ENCODE peak calls at places on chromosome 14, in six cellular contexts. V, G, E, X, D and Z are unnamed samples.
A peak's percentile ranks its signal among the peaks of the same experiment; 100 is the strongest.

GRCh38 chr14:55451398-55451797 is 11.0 kb upstream of the TBPL2 start:
- DNase-seq in X (peak; percentile 20), V (no peak), G (peak; percentile 47), E (no peak), D (no peak), Z (no peak)

GRCh38 chr14:44149597-44149996 is 357.5 kb downstream of the FSCB start:
- DNase-seq in D (peak; percentile 32), E (no peak), V (no peak), X (peak; percentile 17), G (peak; percentile 22), Z (peak; percentile 0)

GRCh38 chr14:70114621-70115156 is 74.1 kb downstream of the SLC8A3 start:
- DNase-seq in G (no peak), V (no peak), X (no peak), E (no peak), D (no peak), Z (no peak)

GRCh38 chr14:24095196-24096068 is 1.3 kb downstream of the PCK2 start:
- DNase-seq in E (peak; percentile 75), G (peak; percentile 46), V (no peak), X (no peak), D (no peak), Z (peak; percentile 96)

GRCh38 chr14:41986726-41987125 is 380.1 kb downstream of the LRFN5 start:
- DNase-seq in V (no peak), X (peak; percentile 58), D (no peak), E (no peak), G (peak; percentile 18), Z (no peak)

GRCh38 chr14:45785240-45785639 is 532.2 kb upstream of the MIS18BP1 start:
- DNase-seq in V (no peak), E (no peak), D (no peak), X (peak; percentile 97), G (no peak), Z (no peak)

GRCh38 chr14:99025418-99025817 is 246.6 kb downstream of the BCL11B start:
- DNase-seq in V (no peak), E (no peak), D (no peak), X (no peak), G (no peak), Z (no peak)

GRCh38 chr14:71651228-71651627 is 281.0 kb upstream of the RGS6 start:
- DNase-seq in D (no peak), G (peak; percentile 95), X (peak; percentile 37), V (no peak), E (no peak), Z (no peak)

GRCh38 chr14:24679248-24680085 is 45.5 kb upstream of the GZMB start:
- DNase-seq in D (no peak), E (no peak), X (no peak), G (no peak), V (no peak), Z (no peak)

GRCh38 chr14:69658664-69659261 is 47.4 kb downstream of the SUSD6 start:
- DNase-seq in D (no peak), E (no peak), X (peak; percentile 78), V (no peak), G (peak; percentile 55), Z (no peak)

GRCh38 chr14:50964683-50965390 is 20.6 kb upstream of the PYGL start:
- DNase-seq in X (peak; percentile 93), D (no peak), V (peak; percentile 50), E (peak; percentile 74), G (peak; percentile 97), Z (no peak)

GRCh38 chr14:45902241-45902640 is 649.2 kb upstream of the MIS18BP1 start:
- DNase-seq in V (no peak), D (no peak), G (no peak), E (no peak), X (no peak), Z (no peak)

GRCh38 chr14:76456200-76456599 is 80.3 kb downstream of the ESRRB start:
- DNase-seq in E (no peak), D (peak; percentile 67), G (peak; percentile 8), X (peak; percentile 18), V (no peak), Z (peak; percentile 57)

GRCh38 chr14:96055753-96056508 is 16.8 kb downstream of the C14orf132 start:
- DNase-seq in E (no peak), G (no peak), X (no peak), V (no peak), D (no peak), Z (no peak)

GRCh38 chr14:21311614-21312013 is 31.7 kb downstream of the RPGRIP1 start:
- DNase-seq in G (no peak), X (no peak), V (no peak), D (no peak), E (no peak), Z (no peak)

GRCh38 chr14:64756712-64757111 is 52.5 kb downstream of the PLEKHG3 start:
- DNase-seq in V (no peak), G (no peak), D (no peak), X (no peak), E (no peak), Z (no peak)

GRCh38 chr14:30240685-30241084 is 313.0 kb upstream of the PRKD1 start:
- DNase-seq in G (peak; percentile 41), V (no peak), X (no peak), D (no peak), E (no peak), Z (no peak)

GRCh38 chr14:37655418-37655817 is 60.0 kb downstream of the TTC6 start:
- DNase-seq in G (peak; percentile 39), X (peak; percentile 39), V (no peak), E (no peak), D (no peak), Z (no peak)

GRCh38 chr14:88023658-88024187 is 18.8 kb downstream of the GPR65 start:
- DNase-seq in D (no peak), G (no peak), E (no peak), X (no peak), V (no peak), Z (peak; percentile 5)

GRCh38 chr14:94575730-94576585 is 5.3 kb upstream of the SERPINA5 start:
- DNase-seq in E (no peak), D (no peak), G (peak; percentile 90), V (no peak), X (no peak), Z (no peak)

GRCh38 chr14:51092965-51093364 is 1.9 kb downstream of the TRIM9 start:
- DNase-seq in V (no peak), D (no peak), E (no peak), X (no peak), G (no peak), Z (no peak)

GRCh38 chr14:30874120-30874998 is at the start of gene COCH:
- DNase-seq in G (no peak), V (peak; percentile 29), X (no peak), D (peak; percentile 56), E (no peak), Z (peak; percentile 87)

GRCh38 chr14:95233702-95234241 is 76.4 kb upstream of the DICER1 start:
- DNase-seq in X (no peak), G (no peak), D (no peak), E (peak; percentile 75), V (no peak), Z (peak; percentile 73)

GRCh38 chr14:96275182-96276112 is 19.4 kb downstream of the BDKRB1 start:
- DNase-seq in D (peak; percentile 84), G (peak; percentile 71), X (peak; percentile 29), E (peak; percentile 76), V (peak; percentile 73), Z (peak; percentile 67)

GRCh38 chr14:61266436-61267220 is 14.5 kb downstream of the TMEM30B start:
- DNase-seq in E (no peak), X (no peak), D (no peak), G (no peak), V (no peak), Z (no peak)

GRCh38 chr14:60514378-60515243 is 5.7 kb downstream of the SIX6 start:
- DNase-seq in G (no peak), V (no peak), X (no peak), E (no peak), D (peak; percentile 85), Z (no peak)

GRCh38 chr14:92867246-92867925 is 55.6 kb upstream of the CHGA start:
- DNase-seq in E (no peak), V (no peak), X (no peak), D (no peak), G (no peak), Z (no peak)

GRCh38 chr14:99241314-99242035 is 30.5 kb downstream of the BCL11B start:
- DNase-seq in E (no peak), D (no peak), V (no peak), X (no peak), G (no peak), Z (no peak)

GRCh38 chr14:56797569-56798446 is 12.5 kb downstream of the OTX2 start:
- DNase-seq in G (no peak), V (no peak), E (no peak), X (no peak), D (no peak), Z (no peak)

GRCh38 chr14:83816755-83817154 is 1713.2 kb upstream of the FLRT2 start:
- DNase-seq in X (peak; percentile 20), E (no peak), V (no peak), G (no peak), D (no peak), Z (no peak)
- TF ChIP-seq CTCF in X (no peak), E (no peak), V (no peak), G (no peak), D (no peak), Z (no peak)

DNA sequence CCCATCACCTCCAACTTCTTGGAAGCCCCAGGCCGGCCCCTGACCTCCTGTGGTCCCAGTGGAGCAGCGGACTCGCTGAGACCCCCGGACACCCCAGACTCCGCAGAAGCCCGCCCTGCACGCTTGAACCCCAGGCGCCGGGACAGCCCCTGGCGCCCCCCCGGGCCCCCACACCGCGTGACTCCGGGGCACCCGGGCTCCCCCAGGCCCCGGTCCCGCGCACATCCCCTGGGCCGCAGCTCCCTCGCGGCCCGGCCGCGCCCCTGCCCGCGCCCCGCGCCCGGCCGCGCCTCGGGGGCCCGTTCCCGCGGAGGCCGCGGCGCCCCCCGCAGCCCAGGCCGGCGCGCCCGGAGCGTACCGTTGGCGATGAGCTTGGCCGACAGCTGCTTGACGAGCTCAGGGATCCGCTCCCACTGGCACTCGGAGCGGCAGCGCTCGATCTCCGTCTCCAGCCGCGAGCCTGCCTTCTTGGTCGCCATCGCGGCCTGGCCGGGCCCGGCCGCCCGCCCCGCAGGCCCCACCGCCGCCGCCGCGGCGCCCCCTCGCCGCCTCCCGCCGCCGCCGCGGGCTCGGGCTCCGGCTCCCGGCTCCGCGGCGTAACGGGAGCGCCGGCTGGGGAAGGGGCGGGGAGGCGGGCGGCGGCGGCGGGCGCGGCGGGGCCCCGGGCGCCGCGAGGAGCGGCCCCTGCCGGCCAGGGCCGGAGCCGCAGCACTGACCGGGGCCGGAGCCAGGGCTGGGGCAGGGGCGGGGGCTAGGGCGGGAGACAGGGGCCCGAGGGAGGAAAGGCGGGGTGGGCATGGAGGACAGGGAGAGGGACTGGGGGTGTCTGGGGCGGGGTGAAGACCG is at the start of gene TTC7B:
- DNase-seq in G (no peak), D (peak; percentile 42), V (peak; percentile 40), X (no peak), E (no peak), Z (peak; percentile 36)
- TF ChIP-seq CTCF in G (peak; percentile 17), D (peak; percentile 37), V (no peak), X (peak; percentile 39), E (peak; percentile 48), Z (peak; percentile 50)

GRCh38 chr14:58947816-58948440 is 240.5 kb upstream of the DAAM1 start:
- DNase-seq in V (no peak), X (no peak), G (peak; percentile 38), E (no peak), D (peak; percentile 15), Z (peak; percentile 29)
- TF ChIP-seq CTCF in V (no peak), X (no peak), G (no peak), E (no peak), D (no peak), Z (peak; percentile 5)

DNA sequence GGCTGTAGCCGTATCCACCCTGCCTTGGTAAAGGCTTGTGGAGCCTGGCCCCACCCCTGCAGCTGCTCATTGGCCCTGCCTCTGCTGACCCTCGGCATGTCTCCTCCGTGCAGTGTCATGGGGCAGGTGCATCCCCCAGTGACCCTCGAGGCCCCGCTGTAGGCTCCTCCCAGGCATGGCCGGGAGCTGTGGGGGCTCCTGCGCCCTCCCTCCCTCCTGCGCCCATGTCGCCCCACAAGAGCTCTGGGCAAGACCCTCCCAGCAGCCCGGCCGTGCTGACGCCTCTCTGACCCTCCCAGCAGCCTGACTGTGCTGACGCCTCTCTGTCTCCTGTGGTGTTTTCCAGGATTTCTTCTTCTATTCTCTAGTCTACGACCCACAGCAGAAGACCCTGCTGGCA is 20.8 kb upstream of the CRIP2 start:
- DNase-seq in G (no peak), D (no peak), V (no peak), E (no peak), X (no peak), Z (no peak)
- TF ChIP-seq CTCF in G (no peak), D (no peak), V (no peak), E (no peak), X (no peak), Z (no peak)